ENCODE peak calls at places on chromosomes 16 and 17, in five cellular contexts. J, K, V, Y and B are unnamed samples.

GRCh38 chr16:68401871-68402747 is 46.2 kb downstream of the SMPD3 start:
- DNase-seq in K (peak), V (peak), J (no peak), Y (no peak), B (no peak)

GRCh38 chr17:81922566-81923301 is 4.8 kb upstream of the SIRT7 start:
- DNase-seq in J (no peak), V (no peak), K (no peak), Y (no peak), B (no peak)

GRCh38 chr17:8841844-8842243 is 25.6 kb downstream of the PIK3R6 start:
- DNase-seq in Y (no peak), V (no peak), J (no peak), K (no peak), B (no peak)

GRCh38 chr17:19270347-19270950 is 33.3 kb downstream of the EPN2 start:
- DNase-seq in K (no peak), V (no peak), Y (no peak), J (no peak), B (no peak)

GRCh38 chr17:37648555-37648954 is 5.3 kb upstream of the DDX52 start:
- DNase-seq in Y (no peak), V (peak), K (peak), J (no peak), B (no peak)

GRCh38 chr16:64933890-64934289 is 188.0 kb downstream of the CDH11 start:
- DNase-seq in K (peak), J (no peak), Y (peak), V (peak), B (no peak)

GRCh38 chr16:8720967-8721692 is 46.7 kb downstream of the ABAT start:
- DNase-seq in V (no peak), J (no peak), K (no peak), Y (no peak), B (no peak)

GRCh38 chr17:30530346-30531025 is 53.3 kb downstream of the GOSR1 start:
- DNase-seq in V (peak), K (no peak), Y (no peak), J (no peak), B (no peak)

GRCh38 chr17:45783593-45784292 is 377 bp upstream of the CRHR1 start:
- DNase-seq in J (peak), K (no peak), V (no peak), Y (peak), B (peak)

GRCh38 chr17:37488607-37489196 is 989 bp upstream of the DUSP14 start:
- DNase-seq in K (peak), Y (peak), J (peak), V (peak), B (peak)

GRCh38 chr17:80071116-80071980 is 30.0 kb upstream of the GAA start:
- DNase-seq in V (peak), J (no peak), Y (peak), K (peak), B (no peak)

GRCh38 chr16:14487579-14487978 is 142.5 kb downstream of the PARN start:
- DNase-seq in J (no peak), K (no peak), Y (no peak), V (no peak), B (no peak)

GRCh38 chr17:30964878-30965277 is 6.0 kb upstream of the RNF135 start:
- DNase-seq in Y (no peak), V (peak), J (no peak), K (no peak), B (no peak)

GRCh38 chr16:58197314-58198012 is 443 bp downstream of the CSNK2A2 start:
- DNase-seq in Y (no peak), V (no peak), J (no peak), K (no peak), B (peak)

GRCh38 chr17:19247423-19247822 is 10.3 kb downstream of the EPN2 start:
- DNase-seq in J (no peak), V (no peak), K (no peak), Y (no peak), B (no peak)

GRCh38 chr17:42212382-42212781 is 18.1 kb upstream of the GHDC start:
- DNase-seq in Y (no peak), V (no peak), J (no peak), K (no peak), B (no peak)

GRCh38 chr16:22813223-22813945 is 578 bp upstream of the HS3ST2 start:
- DNase-seq in Y (peak), V (peak), K (peak), J (peak), B (peak)

GRCh38 chr16:70777973-70778406 is 23.0 kb downstream of the VAC14 start:
- DNase-seq in J (no peak), Y (no peak), K (no peak), V (peak), B (no peak)

GRCh38 chr16:72768611-72769010 is 279.3 kb downstream of the ZFHX3 start:
- DNase-seq in K (no peak), V (no peak), J (no peak), Y (no peak), B (no peak)

GRCh38 chr16:53509906-53510703 is 7.1 kb upstream of the AKTIP start:
- DNase-seq in K (peak), V (peak), Y (peak), J (peak), B (peak)

GRCh38 chr16:15704545-15704987 is 54.5 kb downstream of the NDE1 start:
- DNase-seq in K (peak), Y (peak), J (peak), V (peak), B (peak)

GRCh38 chr17:76232342-76232741 is 8.0 kb downstream of the RNF157 start:
- DNase-seq in J (no peak), K (peak), Y (no peak), V (peak), B (no peak)

GRCh38 chr17:32875230-32875903 is 1.6 kb downstream of the MYO1D start:
- DNase-seq in J (no peak), V (no peak), Y (no peak), K (no peak), B (no peak)

GRCh38 chr16:87233928-87234327 is 83.3 kb downstream of the C16orf95 start:
- DNase-seq in J (peak), K (peak), V (peak), Y (no peak), B (no peak)

GRCh38 chr16:82042144-82042543 is 7.1 kb downstream of the HSD17B2 start:
- DNase-seq in J (no peak), Y (no peak), V (no peak), K (no peak), B (no peak)

GRCh38 chr16:79714440-79714839 is 113.9 kb upstream of the MAF start:
- DNase-seq in Y (no peak), V (no peak), K (no peak), J (no peak), B (no peak)

GRCh38 chr16:57640612-57641011 is 12.2 kb downstream of the ADGRG1 start:
- DNase-seq in K (no peak), J (no peak), Y (no peak), V (no peak), B (no peak)

GRCh38 chr16:48408688-48409087 is 23.5 kb upstream of the SIAH1 start:
- DNase-seq in J (no peak), V (peak), K (peak), Y (peak), B (no peak)

GRCh38 chr17:61805399-61805798 is 57.9 kb downstream of the BRIP1 start:
- DNase-seq in Y (no peak), J (no peak), K (peak), V (peak), B (no peak)

GRCh38 chr17:3865166-3865565 is 19.1 kb upstream of the NCBP3 start:
- DNase-seq in V (peak), J (peak), K (peak), Y (no peak), B (no peak)

GRCh38 chr16:83606486-83607030 is 201.2 kb upstream of the HSBP1 start:
- DNase-seq in V (no peak), Y (no peak), J (peak), K (no peak), B (no peak)

GRCh38 chr17:77385750-77386501 is 245.2 kb downstream of the SEC14L1 start:
- DNase-seq in Y (no peak), V (no peak), K (no peak), J (no peak), B (no peak)

GRCh38 chr16:81175325-81175891 is 63.1 kb upstream of the BCO1 start:
- DNase-seq in V (peak), Y (no peak), K (peak), J (no peak), B (no peak)

GRCh38 chr17:40648326-40648968 is 829 bp upstream of the SMARCE1 start:
- DNase-seq in J (no peak), V (peak), K (no peak), Y (no peak), B (peak)

GRCh38 chr16:69302301-69302700 is 8.8 kb upstream of the VPS4A start:
- DNase-seq in Y (no peak), V (no peak), J (no peak), K (no peak), B (no peak)

GRCh38 chr16:67861877-67862276 is 11.0 kb upstream of the EDC4 start:
- DNase-seq in J (no peak), Y (no peak), V (no peak), K (no peak), B (no peak)

GRCh38 chr17:43988301-43988700 is 16.1 kb upstream of the NAGS start:
- DNase-seq in J (no peak), Y (no peak), V (no peak), K (no peak), B (no peak)

GRCh38 chr16:7545251-7545650 is 212.6 kb downstream of the RBFOX1 start:
- DNase-seq in J (no peak), V (no peak), K (no peak), Y (no peak), B (no peak)

DNA sequence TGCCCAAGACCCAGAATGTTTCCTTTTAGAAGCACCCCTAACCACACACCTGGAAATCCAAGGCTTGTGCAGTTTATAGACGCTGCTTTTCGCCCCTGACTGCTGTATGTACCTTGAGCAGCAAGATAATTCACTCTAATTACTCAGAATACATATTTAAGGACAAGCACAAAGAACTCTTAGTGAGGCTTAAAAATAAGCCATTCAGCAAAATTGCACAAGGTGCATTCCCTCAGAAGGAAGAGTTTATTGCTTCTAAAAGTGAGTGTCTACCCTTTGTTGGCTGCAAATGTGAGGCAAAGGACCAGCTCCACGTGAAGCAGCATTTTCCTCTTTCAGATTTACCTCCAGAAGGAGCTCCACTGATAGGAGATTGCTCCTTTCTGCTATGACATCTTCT is 208.4 kb downstream of the RBFOX1 start:
- DNase-seq in K (no peak), J (no peak), Y (no peak), V (no peak), B (no peak)
- TF ChIP-seq CTCF in K (no peak), J (no peak), Y (no peak), V (no peak), B (no peak)

GRCh38 chr16:30650369-30651123 is at the start of gene PRR14:
- DNase-seq in V (peak), K (peak), Y (peak), J (peak), B (peak)
- TF ChIP-seq CTCF in V (no peak), K (peak), Y (peak), J (no peak), B (no peak)

DNA sequence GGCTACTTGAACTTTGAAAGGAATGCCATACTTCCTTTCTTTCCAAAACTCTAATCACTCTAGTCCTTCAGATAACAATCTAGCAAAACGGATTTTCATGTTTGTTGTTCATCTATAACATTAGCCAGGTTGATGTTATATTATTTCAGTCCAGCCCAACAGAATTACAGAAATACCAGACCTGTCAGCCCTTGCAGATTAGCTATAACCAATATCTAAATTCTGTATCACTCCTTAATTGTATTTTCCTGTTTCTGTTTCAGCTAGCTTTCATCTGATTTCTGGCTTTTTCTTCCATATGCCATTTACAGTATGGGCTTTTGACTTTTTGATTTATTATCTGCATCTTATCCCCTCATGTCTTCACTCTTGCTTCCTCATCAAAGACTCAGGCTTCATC is 479.8 kb upstream of the CDH8 start:
- DNase-seq in J (no peak), V (no peak), K (no peak), Y (no peak), B (no peak)
- TF ChIP-seq CTCF in J (no peak), V (no peak), K (no peak), Y (no peak), B (no peak)

GRCh38 chr17:17108681-17109049 is 66.4 kb downstream of the MPRIP start:
- DNase-seq in Y (no peak), V (no peak), K (no peak), J (no peak), B (no peak)
- TF ChIP-seq CTCF in Y (no peak), V (no peak), K (no peak), J (no peak), B (no peak)

DNA sequence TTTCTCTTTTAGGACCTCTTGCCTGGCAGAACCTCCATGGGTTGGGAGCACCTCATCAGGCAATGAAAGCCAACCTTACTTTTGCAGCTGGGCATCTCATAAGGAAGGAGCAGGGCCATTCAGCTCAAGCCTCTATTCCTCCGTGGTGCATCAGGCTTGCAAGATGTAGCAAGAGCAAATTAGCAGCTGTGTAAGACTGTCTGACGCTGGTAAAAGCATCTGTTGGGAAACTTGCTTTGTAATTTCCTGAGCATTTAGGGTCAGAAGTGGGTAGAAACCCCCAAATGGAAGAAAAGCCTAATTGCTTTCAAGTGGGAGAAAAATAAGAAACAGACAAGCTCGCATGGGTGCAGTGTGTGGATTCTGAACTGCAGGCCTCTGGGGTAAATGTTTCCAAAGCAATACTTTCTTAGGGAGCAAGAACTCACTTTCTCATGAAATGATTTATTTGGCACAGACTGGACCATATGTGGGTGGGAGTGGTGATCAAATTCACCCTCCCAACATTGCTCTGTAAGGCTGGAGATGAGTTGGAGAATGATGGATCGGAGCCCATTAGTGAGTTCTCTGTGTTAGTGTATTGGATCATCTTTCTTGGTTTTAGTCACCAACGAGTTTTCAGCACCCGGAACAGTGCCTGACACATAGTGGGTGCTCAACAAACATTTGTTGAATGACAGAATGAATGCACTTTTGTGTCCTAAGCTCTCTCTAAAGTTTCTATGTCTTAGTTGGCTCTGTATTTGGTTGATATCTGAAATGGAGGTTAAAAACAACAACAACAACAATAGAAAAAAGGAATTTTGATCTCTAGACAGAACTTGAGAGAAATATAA is 104.4 kb upstream of the FAM20A start:
- DNase-seq in J (no peak), K (peak), V (peak), Y (no peak), B (no peak)
- TF ChIP-seq CTCF in J (no peak), K (no peak), V (no peak), Y (no peak), B (no peak)

GRCh38 chr16:1540556-1540855 is 7.0 kb downstream of the TMEM204 start:
- DNase-seq in J (no peak), V (no peak), K (no peak), Y (no peak), B (no peak)

GRCh38 chr16:1537763-1538289 is 4.4 kb downstream of the TMEM204 start:
- DNase-seq in Y (no peak), J (no peak), V (no peak), K (no peak), B (no peak)

GRCh38 chr16:1537138-1537577 is 3.7 kb downstream of the TMEM204 start:
- DNase-seq in J (no peak), K (no peak), V (no peak), Y (no peak), B (no peak)

GRCh38 chr16:1539720-1540555 is 6.5 kb downstream of the TMEM204 start:
- DNase-seq in V (no peak), Y (no peak), J (no peak), K (no peak), B (no peak)

DNA sequence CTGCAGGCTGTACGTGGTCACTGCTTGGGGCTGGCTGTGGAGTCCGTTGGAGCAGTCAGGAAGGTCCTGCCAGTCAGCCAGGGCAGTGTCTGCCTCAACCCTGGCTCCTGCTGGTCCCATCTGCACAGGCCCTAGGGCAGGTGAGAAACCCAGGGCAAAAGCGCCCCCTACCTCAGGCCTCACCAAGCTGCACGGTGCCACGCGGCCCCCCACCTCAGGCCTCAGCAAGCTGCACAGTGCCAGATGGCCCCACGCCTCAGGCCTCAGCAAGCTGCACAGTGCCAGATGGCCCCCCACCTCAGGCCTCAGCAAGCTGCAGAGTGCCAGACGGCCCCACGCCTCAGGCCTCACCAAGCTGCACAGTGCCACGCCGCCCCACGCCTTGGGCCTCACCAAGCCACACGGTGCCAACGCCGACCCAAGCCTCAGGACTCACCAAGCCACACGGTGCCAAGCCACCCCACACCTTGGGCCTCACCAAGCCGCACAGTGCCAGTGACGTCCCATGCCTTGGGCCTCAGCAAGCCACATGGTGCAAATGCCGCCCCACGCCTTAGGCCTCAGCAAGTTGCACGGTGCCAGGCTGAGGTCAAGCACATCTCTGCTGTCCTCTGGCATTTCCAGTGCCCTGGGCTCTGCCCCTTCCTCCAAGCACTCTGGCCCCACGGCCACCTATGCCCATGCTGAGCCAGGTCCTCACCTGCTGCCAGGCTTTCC is 5.5 kb downstream of the TMEM204 start:
- DNase-seq in V (no peak), J (peak), K (no peak), Y (no peak), B (peak)
- TF ChIP-seq CTCF in V (no peak), J (peak), K (no peak), Y (peak), B (peak)

GRCh38 chr17:28368306-28368831 is 1.7 kb downstream of the VTN start:
- DNase-seq in Y (no peak), V (no peak), K (no peak), J (no peak), B (no peak)

GRCh38 chr17:28367641-28368305 is 2.3 kb downstream of the VTN start:
- DNase-seq in V (no peak), J (no peak), K (no peak), Y (no peak), B (no peak)

GRCh38 chr17:28364665-28365363 is at the start of gene SEBOX:
- DNase-seq in J (no peak), V (no peak), K (no peak), Y (no peak), B (no peak)

GRCh38 chr17:28365487-28365886 is 488 bp upstream of the SEBOX start:
- DNase-seq in K (no peak), V (no peak), Y (no peak), J (no peak), B (no peak)

GRCh38 chr17:28366605-28367004 is 1.6 kb upstream of the SEBOX start:
- DNase-seq in J (peak), V (no peak), K (no peak), Y (no peak), B (no peak)
- TF ChIP-seq CTCF in J (peak), V (peak), K (no peak), Y (no peak), B (peak)

DNA sequence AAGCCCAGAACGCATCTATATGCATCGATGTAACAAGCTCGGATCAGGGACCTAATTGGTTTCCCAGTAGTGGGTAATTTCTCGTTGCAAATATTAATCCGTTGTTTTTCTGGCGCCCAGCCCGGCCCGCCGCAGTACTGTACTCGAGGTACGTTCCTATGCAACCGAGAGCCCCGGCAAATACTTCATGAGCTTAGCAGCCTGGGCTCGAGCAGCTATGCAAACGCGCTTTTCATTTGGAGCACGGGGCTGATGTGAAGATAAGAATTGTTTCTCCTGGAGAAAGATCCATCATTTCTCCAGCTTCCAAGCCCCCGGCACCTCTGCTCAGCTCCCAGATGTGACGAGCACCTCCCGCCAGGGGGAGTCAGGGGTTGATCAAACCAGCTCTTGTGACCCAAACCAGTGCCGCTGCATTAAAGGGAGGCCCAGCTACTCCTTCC is 229.8 kb downstream of the KATNIP start:
- DNase-seq in K (peak), J (peak), V (peak), Y (no peak), B (no peak)
- TF ChIP-seq CTCF in K (peak), J (peak), V (peak), Y (peak), B (no peak)